ENCODE peak calls at places on chromosome 4, in six cellular contexts. J, B, E, F, T and I are unnamed samples.

GRCh38 chr4:90883519-90883918 is 756.3 kb downstream of the CCSER1 start:
- DNase-seq in J (no peak), B (no peak), E (no peak), F (no peak), T (no peak), I (no peak)

GRCh38 chr4:115537387-115537786 is 424.0 kb upstream of the NDST4 start:
- DNase-seq in J (no peak), B (no peak), E (no peak), F (peak), T (no peak), I (no peak)

GRCh38 chr4:154743683-154744340 is at the start of gene LRAT:
- DNase-seq in J (no peak), B (peak), E (no peak), F (no peak), T (no peak), I (no peak)

GRCh38 chr4:147174561-147174960 is 228.9 kb upstream of the TTC29 start:
- DNase-seq in J (no peak), B (no peak), E (no peak), F (no peak), T (no peak), I (no peak)

GRCh38 chr4:165861378-165861777 is 11.7 kb upstream of the TLL1 start:
- DNase-seq in J (no peak), B (no peak), E (no peak), F (peak), T (no peak), I (no peak)

GRCh38 chr4:2793920-2794706 is 1.2 kb downstream of the SH3BP2 start:
- DNase-seq in J (peak), B (peak), E (peak), F (peak), T (peak), I (peak)

GRCh38 chr4:150212927-150213326 is 134.7 kb downstream of the DCLK2 start:
- DNase-seq in J (no peak), B (no peak), E (no peak), F (no peak), T (no peak), I (no peak)

GRCh38 chr4:19807505-19807904 is 444.2 kb upstream of the SLIT2 start:
- DNase-seq in J (no peak), B (no peak), E (no peak), F (peak), T (no peak), I (peak)

DNA sequence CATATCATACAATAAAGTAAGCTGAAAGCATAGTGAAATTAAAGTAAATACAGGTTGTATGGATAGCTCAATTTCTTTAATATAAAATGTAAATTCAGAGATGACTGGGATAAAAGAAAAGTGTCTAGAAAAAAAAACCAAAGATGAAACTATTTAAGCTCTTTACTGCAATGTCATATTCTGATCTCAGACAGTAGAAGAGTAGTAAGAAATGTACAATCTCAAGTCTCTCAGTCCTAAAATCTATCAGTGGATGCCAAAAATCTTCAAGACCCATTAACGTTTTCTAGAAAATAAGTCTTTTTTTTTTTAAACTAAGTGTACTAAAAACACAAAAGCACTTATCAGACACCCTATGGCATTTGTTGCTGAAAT is 13.8 kb downstream of the MGARP start:
- DNase-seq in J (no peak), B (no peak), E (no peak), F (no peak), T (no peak), I (no peak)
- H3K4me3 ChIP-seq in J (peak), B (peak), E (no peak), F (peak), T (peak), I (peak)

GRCh38 chr4:138092060-138092459 is 150.1 kb downstream of the SLC7A11 start:
- DNase-seq in J (no peak), B (no peak), E (no peak), F (no peak), T (no peak), I (no peak)
- TF ChIP-seq CTCF in J (no peak), B (no peak), E (no peak), F (no peak), T (no peak), I (no peak)

GRCh38 chr4:153529646-153530045 is 63.5 kb downstream of the TMEM131L start:
- DNase-seq in J (no peak), B (no peak), E (no peak), F (peak), T (no peak), I (no peak)
- H3K4me3 ChIP-seq in J (no peak), B (no peak), E (no peak), F (no peak), T (no peak), I (no peak)

GRCh38 chr4:55546633-55547460 is at the start of gene CLOCK:
- DNase-seq in J (peak), B (peak), E (peak), F (peak), T (peak), I (peak)

GRCh38 chr4:55545133-55545532 is 1.6 kb downstream of the CLOCK start:
- DNase-seq in J (no peak), B (no peak), E (no peak), F (peak), T (no peak), I (peak)

GRCh38 chr4:55547918-55548317 is 1.2 kb upstream of the CLOCK start:
- DNase-seq in J (no peak), B (no peak), E (no peak), F (no peak), T (no peak), I (no peak)

GRCh38 chr4:55547461-55547770 is 707 bp upstream of the CLOCK start:
- DNase-seq in J (no peak), B (no peak), E (no peak), F (no peak), T (no peak), I (no peak)

DNA sequence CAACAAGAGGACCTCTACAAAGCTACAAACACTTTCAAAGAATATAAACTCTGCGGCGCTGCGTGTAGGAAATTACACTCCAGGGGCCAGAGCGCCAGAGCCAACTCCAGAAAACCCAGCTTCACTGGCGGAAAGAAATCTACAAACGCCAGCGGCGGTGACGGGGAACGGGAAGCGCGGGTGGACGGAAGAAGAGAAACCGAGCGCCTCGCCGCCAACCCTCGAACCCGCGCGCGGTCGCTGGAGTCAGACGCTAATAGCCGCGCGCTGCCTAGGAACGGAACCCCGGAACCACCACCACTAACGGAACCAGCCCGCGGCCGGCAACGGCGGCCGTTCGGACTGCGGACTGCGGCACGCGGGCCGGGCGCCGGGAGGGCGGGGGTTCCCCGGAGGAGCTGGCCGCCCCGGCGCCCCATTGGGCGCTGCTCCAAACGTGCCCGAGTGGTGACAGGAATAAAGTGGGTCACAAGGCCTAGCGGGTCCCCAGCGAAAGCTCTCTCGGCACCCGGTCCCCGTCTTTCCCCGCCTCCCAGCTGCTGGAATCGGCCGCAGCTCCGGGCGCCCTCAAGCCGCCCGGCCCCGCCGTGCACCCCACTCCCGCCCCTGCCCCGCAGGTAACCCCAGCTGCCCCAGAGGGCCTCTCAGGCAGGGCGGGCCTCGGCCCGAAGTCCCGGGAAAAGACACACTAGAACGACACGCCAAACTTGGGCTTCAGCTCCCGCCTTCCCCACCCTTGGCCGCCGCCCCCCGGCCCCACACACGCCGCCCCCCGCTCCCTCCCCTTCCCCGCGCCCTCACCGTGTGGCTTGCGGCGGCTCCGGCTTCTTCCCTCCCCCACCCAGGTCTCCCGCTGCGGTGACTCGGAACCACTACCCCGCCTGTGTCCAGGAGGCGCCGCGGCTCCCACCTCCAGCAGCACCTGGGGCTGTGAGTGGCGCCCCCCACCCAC is 752 bp downstream of the CLOCK start:
- DNase-seq in J (peak), B (peak), E (peak), F (peak), T (peak), I (peak)
- TF ChIP-seq CTCF in J (no peak), B (no peak), E (no peak), F (no peak), T (no peak), I (no peak)

DNA sequence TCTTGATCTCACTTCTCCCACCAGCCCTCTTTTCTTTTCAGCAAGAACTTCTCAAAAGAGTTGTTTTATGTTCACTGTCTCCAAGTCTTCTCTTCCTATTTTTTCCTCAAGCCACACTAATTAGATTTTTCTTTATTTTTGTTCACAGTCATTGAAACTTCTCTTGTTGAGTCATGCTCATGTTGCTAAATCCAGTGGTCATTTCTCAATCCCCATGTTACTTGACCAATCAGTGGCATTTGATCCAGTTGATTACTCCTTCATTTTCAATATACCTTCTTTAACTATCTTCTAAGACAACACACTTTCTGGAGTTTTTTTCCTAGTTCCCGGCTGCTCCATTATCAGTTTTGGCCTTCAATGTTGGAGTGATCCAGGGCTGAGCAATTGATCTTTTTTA is 103.1 kb upstream of the LSM6 start:
- DNase-seq in J (no peak), B (no peak), E (no peak), F (peak), T (no peak), I (peak)
- H3K4me3 ChIP-seq in J (no peak), B (no peak), E (no peak), F (no peak), T (no peak), I (no peak)

DNA sequence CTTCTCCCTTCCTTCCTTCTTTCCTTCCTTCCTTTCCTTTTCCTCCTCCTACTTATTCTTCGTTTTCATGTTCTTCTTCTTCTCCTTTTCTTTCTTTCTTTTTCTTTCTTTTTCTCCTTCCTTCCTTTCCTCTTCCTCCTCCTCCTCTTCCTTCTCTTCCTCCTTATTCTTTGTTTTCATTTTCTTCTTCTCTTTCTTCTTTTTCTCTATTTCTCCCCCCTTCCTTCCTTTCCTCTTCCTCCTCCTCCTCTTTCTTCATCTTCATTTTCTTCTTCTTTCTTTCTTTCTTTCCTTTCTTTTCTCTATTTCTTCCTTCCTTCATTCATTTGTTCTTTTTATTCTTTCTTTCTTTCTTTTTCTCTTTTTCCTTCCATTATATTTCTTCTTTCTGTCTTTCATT is 671.6 kb downstream of the IQCM start:
- DNase-seq in J (no peak), B (no peak), E (no peak), F (no peak), T (no peak), I (no peak)
- TF ChIP-seq CTCF in J (no peak), B (no peak), E (no peak), F (no peak), T (no peak), I (no peak)